ENCODE peak calls at places on chromosomes 3 and 15, in six cellular contexts. One of them, this sample, is unnamed.

GRCh38 chr3:183555541-183556081 is at the start of gene KLHL6:
- DNase-seq in hepatocyte: no peak
- DNase-seq in testis: peak
- DNase-seq in activated CD4-positive, alpha-beta T cell treated with anti-CD3 and anti-CD28 coated beads, Interleukin-2, amount 50 U/mL, for 24 hours: peak
- DNase-seq in glomerular endothelial cell: peak
- DNase-seq in M059J: no peak
- DNase-seq in this sample: peak

GRCh38 chr15:80317389-80318169 is 65.6 kb upstream of the CTXND1 start:
- DNase-seq in hepatocyte: peak
- DNase-seq in testis: no peak
- DNase-seq in activated CD4-positive, alpha-beta T cell treated with anti-CD3 and anti-CD28 coated beads, Interleukin-2, amount 50 U/mL, for 24 hours: no peak
- DNase-seq in glomerular endothelial cell: no peak
- DNase-seq in M059J: peak
- DNase-seq in this sample: no peak

GRCh38 chr15:64216722-64217428 is 54.1 kb upstream of the PPIB start:
- DNase-seq in hepatocyte: peak
- DNase-seq in testis: peak
- DNase-seq in activated CD4-positive, alpha-beta T cell treated with anti-CD3 and anti-CD28 coated beads, Interleukin-2, amount 50 U/mL, for 24 hours: no peak
- DNase-seq in glomerular endothelial cell: no peak
- DNase-seq in M059J: no peak
- DNase-seq in this sample: no peak

GRCh38 chr3:51637941-51638471 is 33.0 kb upstream of the TEX264 start:
- DNase-seq in hepatocyte: peak
- DNase-seq in testis: peak
- DNase-seq in activated CD4-positive, alpha-beta T cell treated with anti-CD3 and anti-CD28 coated beads, Interleukin-2, amount 50 U/mL, for 24 hours: no peak
- DNase-seq in glomerular endothelial cell: peak
- DNase-seq in M059J: peak
- DNase-seq in this sample: peak

GRCh38 chr3:151816091-151816604 is 2.2 kb downstream of the AADAC start:
- DNase-seq in hepatocyte: peak
- DNase-seq in testis: peak
- DNase-seq in activated CD4-positive, alpha-beta T cell treated with anti-CD3 and anti-CD28 coated beads, Interleukin-2, amount 50 U/mL, for 24 hours: no peak
- DNase-seq in glomerular endothelial cell: no peak
- DNase-seq in M059J: peak
- DNase-seq in this sample: peak

GRCh38 chr15:33720952-33721351 is 247.3 kb upstream of the CHRM5 start:
- DNase-seq in hepatocyte: no peak
- DNase-seq in testis: no peak
- DNase-seq in activated CD4-positive, alpha-beta T cell treated with anti-CD3 and anti-CD28 coated beads, Interleukin-2, amount 50 U/mL, for 24 hours: no peak
- DNase-seq in glomerular endothelial cell: peak
- DNase-seq in M059J: peak
- DNase-seq in this sample: no peak

GRCh38 chr3:153369561-153370374 is 207.7 kb downstream of the RAP2B start:
- DNase-seq in hepatocyte: no peak
- DNase-seq in testis: no peak
- DNase-seq in activated CD4-positive, alpha-beta T cell treated with anti-CD3 and anti-CD28 coated beads, Interleukin-2, amount 50 U/mL, for 24 hours: no peak
- DNase-seq in glomerular endothelial cell: no peak
- DNase-seq in M059J: no peak
- DNase-seq in this sample: no peak

GRCh38 chr3:49161808-49162530 is 4.2 kb downstream of the CCDC71 start:
- DNase-seq in hepatocyte: no peak
- DNase-seq in testis: no peak
- DNase-seq in activated CD4-positive, alpha-beta T cell treated with anti-CD3 and anti-CD28 coated beads, Interleukin-2, amount 50 U/mL, for 24 hours: no peak
- DNase-seq in glomerular endothelial cell: no peak
- DNase-seq in M059J: no peak
- DNase-seq in this sample: no peak

GRCh38 chr3:121018917-121019321 is 110.9 kb downstream of the STXBP5L start:
- DNase-seq in hepatocyte: no peak
- DNase-seq in testis: no peak
- DNase-seq in activated CD4-positive, alpha-beta T cell treated with anti-CD3 and anti-CD28 coated beads, Interleukin-2, amount 50 U/mL, for 24 hours: no peak
- DNase-seq in glomerular endothelial cell: no peak
- DNase-seq in M059J: no peak
- DNase-seq in this sample: no peak

GRCh38 chr3:45406812-45407211 is 18.4 kb downstream of the LARS2 start:
- DNase-seq in hepatocyte: no peak
- DNase-seq in testis: no peak
- DNase-seq in activated CD4-positive, alpha-beta T cell treated with anti-CD3 and anti-CD28 coated beads, Interleukin-2, amount 50 U/mL, for 24 hours: no peak
- DNase-seq in glomerular endothelial cell: no peak
- DNase-seq in M059J: no peak
- DNase-seq in this sample: no peak

GRCh38 chr15:84929795-84930371 is 45.4 kb downstream of the SLC28A1 start:
- DNase-seq in hepatocyte: peak
- DNase-seq in testis: no peak
- DNase-seq in activated CD4-positive, alpha-beta T cell treated with anti-CD3 and anti-CD28 coated beads, Interleukin-2, amount 50 U/mL, for 24 hours: no peak
- DNase-seq in glomerular endothelial cell: no peak
- DNase-seq in M059J: peak
- DNase-seq in this sample: peak

GRCh38 chr3:1766384-1766783 is 332.3 kb upstream of the CNTN4 start:
- DNase-seq in hepatocyte: no peak
- DNase-seq in testis: no peak
- DNase-seq in activated CD4-positive, alpha-beta T cell treated with anti-CD3 and anti-CD28 coated beads, Interleukin-2, amount 50 U/mL, for 24 hours: no peak
- DNase-seq in glomerular endothelial cell: no peak
- DNase-seq in M059J: no peak
- DNase-seq in this sample: no peak

This sample was measured in mucosa of gallbladder.